ENCODE peak calls at places on chromosomes 11 and 22, in five cellular contexts. U, M, K, Z and F are unnamed samples. For H3K36me3, the result is how much of the 10 kb centered on the place peaks cover.

GRCh38 chr11:67372993-67373915 is at the start of gene CLCF1:
- DNase-seq in Z (peak), M (peak), U (peak), K (peak), F (peak)

GRCh38 chr22:43835736-43836135 is 23.6 kb upstream of the EFCAB6 start:
- DNase-seq in U (no peak), Z (no peak), K (no peak), M (no peak), F (no peak)

GRCh38 chr11:5689551-5689983 is at the start of gene TRIM22:
- DNase-seq in M (peak), Z (peak), K (peak), U (no peak), F (no peak)

GRCh38 chr22:40215266-40215665 is 37.5 kb downstream of the TNRC6B start:
- DNase-seq in K (no peak), U (no peak), Z (no peak), M (no peak), F (no peak)

GRCh38 chr11:40391679-40392078 is 1067.8 kb downstream of the LRRC4C start:
- DNase-seq in Z (no peak), M (no peak), K (no peak), U (no peak), F (no peak)

GRCh38 chr11:10257478-10257877 is 36.5 kb downstream of the SBF2 start:
- DNase-seq in K (no peak), Z (no peak), U (no peak), M (no peak), F (no peak)

GRCh38 chr11:119447664-119448242 is 24.8 kb upstream of the THY1 start:
- DNase-seq in M (no peak), K (no peak), Z (no peak), U (no peak), F (no peak)

GRCh38 chr22:39498802-39499201 is 3.3 kb upstream of the MIEF1 start:
- DNase-seq in K (no peak), Z (no peak), M (no peak), U (no peak), F (no peak)

GRCh38 chr11:128323381-128323780 is 264.0 kb downstream of the ETS1 start:
- DNase-seq in K (peak), Z (no peak), U (no peak), M (no peak), F (no peak)

GRCh38 chr11:125404811-125405481 is 91.1 kb downstream of the FEZ1 start:
- DNase-seq in U (peak), M (peak), Z (peak), K (peak), F (peak)

GRCh38 chr11:118615282-118615979 is 8.0 kb downstream of the PHLDB1 start:
- DNase-seq in Z (peak), K (no peak), U (no peak), M (peak), F (peak)

GRCh38 chr11:17402486-17402885 is 14.0 kb upstream of the KCNJ11 start:
- DNase-seq in U (no peak), Z (peak), K (no peak), M (no peak), F (no peak)

GRCh38 chr11:2885676-2886081 is at the start of gene CDKN1C:
- DNase-seq in M (peak), Z (peak), K (peak), U (peak), F (peak)

GRCh38 chr11:2886191-2886894 is 768 bp upstream of the CDKN1C start:
- DNase-seq in U (no peak), Z (peak), K (peak), M (peak), F (no peak)

GRCh38 chr11:2883717-2884423 is 1.7 kb downstream of the CDKN1C start:
- DNase-seq in K (peak), Z (no peak), M (no peak), U (peak), F (peak)

GRCh38 chr11:2884424-2884815 is 1.2 kb downstream of the CDKN1C start:
- DNase-seq in U (peak), Z (peak), K (peak), M (peak), F (peak)

GRCh38 chr11:2885017-2885675 is 429 bp downstream of the CDKN1C start:
- DNase-seq in U (peak), M (peak), K (peak), Z (peak), F (no peak)
- TF ChIP-seq CTCF in U (peak), M (peak), K (peak), Z (peak), F (peak)

DNA sequence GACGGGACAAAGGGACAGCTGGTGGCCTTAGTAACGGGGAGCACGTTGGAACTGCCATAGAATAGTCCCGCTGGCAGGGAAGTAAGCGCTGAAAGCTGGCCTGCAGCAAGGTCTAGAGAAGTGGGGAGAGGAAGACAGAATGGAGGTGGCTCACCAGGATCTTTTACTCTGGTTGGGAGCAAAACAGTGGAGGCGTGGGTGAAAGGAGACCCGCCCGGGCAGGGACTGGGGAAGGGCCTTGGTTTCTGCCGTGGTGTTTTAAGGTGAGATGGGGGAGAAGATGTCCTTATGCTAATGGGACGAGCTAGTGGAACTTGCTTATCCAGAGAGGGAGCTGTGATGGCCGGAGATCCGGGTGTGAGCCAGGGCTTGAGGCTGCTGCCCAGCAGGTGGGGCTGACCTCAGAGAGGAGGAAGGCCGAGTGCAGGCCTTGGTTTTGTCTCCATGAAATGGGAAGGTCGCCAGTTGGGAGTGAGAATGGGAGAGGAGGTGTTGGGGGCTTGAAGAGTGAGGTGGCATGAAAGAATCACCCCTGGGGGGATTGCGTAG is 56.4 kb upstream of the CTTN start:
- DNase-seq in M (no peak), U (no peak), K (no peak), Z (no peak), F (no peak)
- H3K36me3 ChIP-seq in M (under half), U (under half), K (under half), Z (under half), F (under half)

GRCh38 chr11:57476883-57477506 is 16.7 kb downstream of the RTN4RL2 start:
- DNase-seq in M (peak), Z (peak), U (no peak), K (peak), F (peak)
- TF ChIP-seq CTCF in M (peak), Z (peak), U (peak), K (peak), F (peak)

GRCh38 chr22:31618057-31618456 is 44.0 kb downstream of the PISD start:
- DNase-seq in U (no peak), K (no peak), M (no peak), Z (no peak), F (no peak)
- H3K36me3 ChIP-seq in U (under half), K (under half), M (under half), Z (under half), F (under half)

DNA sequence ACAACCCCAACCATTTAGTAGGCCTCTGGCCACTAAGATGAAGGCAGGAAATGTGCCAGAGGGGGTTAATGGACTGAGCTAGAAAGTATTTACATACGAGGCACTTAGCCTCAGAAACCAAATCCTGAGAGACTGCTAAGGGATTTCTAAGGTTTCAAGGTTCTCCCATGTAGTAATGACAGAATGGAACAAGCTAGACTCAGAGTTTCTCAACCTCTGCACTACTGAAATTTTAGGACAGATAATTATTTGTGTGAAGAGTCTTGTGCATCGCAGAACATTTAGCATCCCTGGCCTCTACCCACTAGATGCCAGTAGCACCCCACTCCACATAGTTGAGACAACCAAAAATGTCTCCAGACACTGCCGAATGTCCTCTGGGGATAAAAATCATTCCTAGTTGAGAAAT is 54.8 kb upstream of the CHRM4 start:
- DNase-seq in Z (no peak), K (peak), U (no peak), M (peak), F (no peak)
- TF ChIP-seq CTCF in Z (peak), K (peak), U (peak), M (peak), F (no peak)

DNA sequence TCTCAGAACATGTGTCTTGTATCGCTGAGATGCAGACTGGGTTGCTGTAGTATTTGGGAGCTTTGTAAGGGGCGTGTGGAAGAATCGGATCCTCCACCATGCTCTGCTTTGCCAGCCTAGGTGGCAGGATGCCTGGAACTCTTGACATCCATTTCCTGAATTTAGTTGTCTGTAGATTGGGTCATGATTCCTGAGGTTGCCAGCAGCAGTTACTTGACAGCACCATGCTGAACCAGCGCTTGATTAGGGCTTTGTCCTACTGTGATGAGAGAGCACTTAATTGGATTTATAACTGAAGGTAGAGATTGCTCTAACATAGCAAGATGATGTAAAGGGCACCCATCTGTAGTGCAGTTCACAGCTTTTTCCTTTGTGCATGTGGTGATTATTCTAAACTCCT is 75.6 kb upstream of the HORMAD2 start:
- DNase-seq in U (no peak), M (peak), K (no peak), Z (no peak), F (no peak)
- H3K36me3 ChIP-seq in U (under half), M (under half), K (under half), Z (under half), F (under half)

DNA sequence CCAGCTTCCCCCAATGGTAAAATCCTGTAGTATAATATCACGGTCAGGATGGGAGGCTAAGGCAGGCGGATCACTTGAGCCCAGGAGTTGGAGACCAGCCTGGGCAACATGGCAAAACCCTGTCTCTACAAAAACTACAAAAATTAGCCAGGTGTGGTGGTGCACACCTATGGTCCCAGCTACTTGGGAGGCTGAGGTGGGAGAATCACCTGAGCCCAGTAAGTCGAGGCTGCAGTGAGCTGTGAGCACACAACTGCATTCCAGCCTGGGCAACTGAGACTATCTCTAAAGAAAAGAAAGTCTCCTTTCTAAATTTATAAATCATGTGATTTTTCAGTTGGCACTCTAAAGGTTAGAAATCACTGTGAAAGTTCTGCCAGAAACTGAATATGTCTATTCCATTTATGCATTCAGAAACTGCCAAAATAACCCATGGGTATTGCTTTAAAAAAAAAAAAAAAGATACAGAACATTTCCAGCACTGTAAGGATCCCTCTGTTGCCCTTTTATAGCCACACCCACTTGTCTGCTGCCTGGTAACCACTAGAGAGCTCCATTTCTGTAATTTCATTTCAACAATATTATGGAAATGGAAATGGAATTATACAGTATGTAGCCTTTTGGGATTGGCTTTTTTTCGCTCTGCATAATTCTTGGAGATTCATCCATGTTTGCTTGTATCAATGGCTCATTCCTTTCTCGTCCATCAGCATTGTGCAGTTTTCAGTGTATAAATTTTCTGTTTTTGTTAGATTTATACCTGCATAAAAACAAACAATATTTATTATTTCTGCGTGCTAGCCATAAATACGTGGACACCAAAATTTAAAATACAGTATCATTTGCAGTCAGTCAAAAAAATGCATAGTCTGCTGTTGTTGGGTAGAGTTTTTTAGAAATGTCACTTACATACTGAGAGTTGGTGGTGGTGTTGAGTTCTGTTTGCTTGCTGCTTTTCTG is 9.4 kb downstream of the CDC45 start:
- DNase-seq in K (no peak), M (no peak), U (peak), Z (no peak), F (no peak)
- TF ChIP-seq CTCF in K (peak), M (peak), U (peak), Z (no peak), F (no peak)

DNA sequence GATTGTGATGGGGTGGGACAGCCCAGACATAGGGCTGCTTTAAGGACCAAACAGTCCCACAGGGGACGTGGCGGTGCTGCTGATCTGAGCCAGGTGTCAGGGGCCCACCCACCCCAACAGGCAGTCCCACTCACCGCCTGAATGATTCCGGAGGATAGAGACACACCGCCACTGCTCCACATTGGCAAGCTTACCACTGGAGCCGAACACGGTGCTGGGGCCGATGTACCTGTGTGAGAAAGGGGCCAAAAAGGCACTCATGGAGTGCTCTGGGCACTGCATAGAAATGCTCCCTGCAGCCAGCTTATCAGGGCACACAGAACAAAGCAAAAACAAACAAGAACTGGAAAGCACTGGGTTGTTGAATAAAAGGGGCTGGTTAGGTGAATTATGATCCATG is 25.9 kb downstream of the HIRA start:
- DNase-seq in M (no peak), Z (peak), K (no peak), U (no peak), F (no peak)
- H3K36me3 ChIP-seq in M (under half), Z (under half), K (under half), U (under half), F (under half)

DNA sequence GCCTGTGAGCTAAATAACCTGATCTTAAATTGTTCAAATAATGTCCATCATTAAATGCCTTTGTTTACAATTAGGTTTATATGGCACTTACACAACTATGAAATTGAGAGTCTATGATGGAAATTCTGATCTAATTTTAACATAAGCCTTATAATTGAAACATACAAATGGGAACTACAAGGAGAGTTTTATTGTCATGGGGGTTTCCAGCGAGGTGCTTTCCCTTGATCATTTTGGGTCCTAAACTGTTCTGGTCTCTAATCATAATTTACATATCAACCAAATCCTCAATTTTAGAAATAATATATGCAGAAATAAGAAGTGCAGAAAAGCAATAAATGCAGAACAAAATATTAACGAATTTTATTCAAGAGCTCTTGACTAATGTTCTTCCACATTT is 44.9 kb downstream of the RRAS2 start:
- DNase-seq in U (no peak), Z (no peak), M (no peak), K (no peak), F (no peak)
- TF ChIP-seq CTCF in U (no peak), Z (no peak), M (no peak), K (no peak), F (no peak)

GRCh38 chr22:36870250-36870649 is 9.4 kb downstream of the NCF4 start:
- DNase-seq in M (no peak), U (peak), Z (peak), K (no peak), F (no peak)

GRCh38 chr22:36867695-36868094 is 6.9 kb downstream of the NCF4 start:
- DNase-seq in Z (no peak), K (no peak), M (no peak), U (no peak), F (no peak)

GRCh38 chr22:36871669-36872081 is 10.9 kb downstream of the NCF4 start:
- DNase-seq in Z (peak), K (peak), M (no peak), U (peak), F (no peak)

GRCh38 chr22:36865346-36865745 is 4.5 kb downstream of the NCF4 start:
- DNase-seq in M (peak), K (peak), U (no peak), Z (no peak), F (peak)

DNA sequence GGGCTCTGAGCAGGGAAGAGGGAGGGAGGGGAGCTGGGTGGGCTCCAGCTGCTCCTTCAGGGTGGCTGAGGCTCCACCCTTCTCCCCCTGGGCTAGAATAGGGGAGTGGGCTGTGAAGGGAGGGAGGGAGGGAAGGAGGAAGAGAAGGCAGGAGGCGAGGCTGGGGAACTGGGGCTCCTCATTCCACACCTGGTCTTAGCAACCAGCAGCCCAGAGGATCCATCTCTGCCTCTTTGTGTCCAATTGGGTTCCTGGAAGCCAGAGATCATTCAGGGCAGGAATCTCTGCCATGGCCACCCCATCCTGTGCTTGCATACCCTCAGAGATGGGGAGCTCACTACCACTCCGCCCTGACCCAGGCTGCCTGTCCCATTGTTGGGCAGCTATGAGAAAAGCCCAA is 7.7 kb downstream of the NCF4 start:
- DNase-seq in M (no peak), U (no peak), Z (no peak), K (no peak), F (no peak)
- H3K36me3 ChIP-seq in M (under half), U (under half), Z (under half), K (under half), F (under half)